ENCODE peak calls at places on chromosomes 3 and 15, in ten cellular contexts. P is bronchial epithelial cell; B is smooth muscle cell of the brain vasculature; D is type B pancreatic cell; Z is H4; H is fibroblast of lung; S is neural crest cell; I is activated T-cell treated with anti-CD3 and anti-CD28 coated beads, Interleukin-2, amount 50 U/mL, for 1 hour; N is posterior vena cava; F is endothelial cell. J is an unnamed sample.

GRCh38 chr3:101184111-101184510 is 136.3 kb downstream of the IMPG2 start:
- DNase-seq in B (no peak), F (no peak), H (no peak), I (no peak), S (no peak), D (no peak), P (no peak), N (no peak), Z (no peak), J (no peak)

GRCh38 chr3:97131476-97131875 is 317.1 kb downstream of the EPHA6 start:
- DNase-seq in D (no peak), B (no peak), I (no peak), Z (peak), H (no peak), F (no peak), P (no peak), N (no peak), S (no peak), J (no peak)

GRCh38 chr3:28575100-28575747 is 226.6 kb upstream of the AZI2 start:
- DNase-seq in S (peak), N (peak), B (no peak), D (peak), Z (no peak), F (peak), I (no peak), H (peak), P (no peak), J (no peak)

GRCh38 chr3:172592898-172593669 is 69.9 kb upstream of the TNFSF10 start:
- DNase-seq in D (no peak), P (no peak), I (no peak), F (no peak), H (no peak), S (no peak), Z (no peak), N (no peak), B (no peak), J (no peak)

GRCh38 chr15:62769604-62770003 is 272.9 kb upstream of the TPM1 start:
- DNase-seq in F (no peak), I (no peak), H (peak), B (no peak), P (peak), S (no peak), D (no peak), Z (peak), N (no peak), J (peak)

GRCh38 chr15:49238342-49238741 is 68.3 kb downstream of the GALK2 start:
- DNase-seq in I (no peak), Z (peak), B (no peak), S (no peak), P (no peak), N (no peak), D (no peak), H (peak), F (no peak), J (no peak)

GRCh38 chr3:53194218-53195065 is 33.4 kb downstream of the PRKCD start:
- DNase-seq in S (no peak), F (peak), I (no peak), N (peak), Z (no peak), B (no peak), H (peak), P (no peak), D (no peak), J (peak)

GRCh38 chr15:57472861-57473260 is 96.6 kb downstream of the CGNL1 start:
- DNase-seq in B (no peak), P (no peak), Z (no peak), D (no peak), N (no peak), S (no peak), H (peak), F (no peak), I (no peak), J (peak)

GRCh38 chr15:84715442-84716035 is 400 bp downstream of the SEC11A start:
- DNase-seq in F (no peak), N (peak), D (peak), H (peak), S (peak), Z (no peak), B (no peak), I (no peak), P (peak), J (peak)

GRCh38 chr15:76155742-76156141 is 96.0 kb downstream of the TMEM266 start:
- DNase-seq in H (no peak), Z (no peak), I (no peak), B (no peak), N (no peak), P (no peak), D (no peak), F (no peak), S (no peak), J (peak)

GRCh38 chr15:79431636-79432344 is at the start of gene MINAR1:
- DNase-seq in I (no peak), S (peak), D (peak), P (peak), H (peak), F (peak), B (no peak), N (peak), Z (no peak), J (peak)